ENCODE peak calls at places on chromosome 15, in five cellular contexts. J, D, Q, P and S are unnamed samples.

GRCh38 chr15:80745888-80746287 is 33.3 kb upstream of the CEMIP start:
- DNase-seq in J (no peak), D (no peak), Q (no peak), P (no peak), S (no peak)

GRCh38 chr15:65519781-65520299 is 2.4 kb upstream of the DPP8 start:
- DNase-seq in J (no peak), D (no peak), Q (no peak), P (no peak), S (no peak)

GRCh38 chr15:66496951-66497501 is 536 bp downstream of the SNAPC5 start:
- DNase-seq in J (no peak), D (no peak), Q (no peak), P (no peak), S (no peak)

GRCh38 chr15:78921517-78921916 is 23.3 kb downstream of the CTSH start:
- DNase-seq in J (no peak), D (no peak), Q (no peak), P (no peak), S (no peak)

GRCh38 chr15:70478251-70478990 is 284.9 kb downstream of the UACA start:
- DNase-seq in J (no peak), D (peak; percentile 36), Q (no peak), P (no peak), S (no peak)

GRCh38 chr15:46441294-46442062 is 806.6 kb downstream of the SQOR start:
- DNase-seq in J (no peak), D (no peak), Q (no peak), P (peak; percentile 71), S (no peak)

GRCh38 chr15:84600331-84600686 is 500 bp upstream of the ZSCAN2 start:
- DNase-seq in J (peak; percentile 83), D (no peak), Q (peak; percentile 62), P (peak; percentile 92), S (peak; percentile 93)

GRCh38 chr15:92953569-92953968 is 53.4 kb downstream of the CHD2 start:
- DNase-seq in J (no peak), D (no peak), Q (no peak), P (no peak), S (no peak)

GRCh38 chr15:60674704-60675405 is 195.9 kb upstream of the ICE2 start:
- DNase-seq in J (no peak), D (no peak), Q (no peak), P (no peak), S (no peak)